ENCODE peak calls at places on chromosomes 13 and 19, in nine cellular contexts. J, P, L, G, S, E, B, U and T are unnamed samples.
A peak's percentile ranks its signal among the peaks of the same experiment; 100 is the strongest.

GRCh38 chr13:74444877-74445479 is 310.8 kb upstream of the KLF12 start:
- DNase-seq in J (no peak), P (peak; percentile 8), L (no peak), G (no peak), S (no peak), E (no peak), B (no peak), U (no peak), T (no peak)

GRCh38 chr13:36789061-36789460 is 30.0 kb upstream of the RFXAP start:
- DNase-seq in J (no peak), P (peak; percentile 92), L (no peak), G (no peak), S (no peak), E (no peak), B (no peak), U (no peak), T (no peak)

GRCh38 chr13:106846571-106846970 is 278.6 kb upstream of the ARGLU1 start:
- DNase-seq in J (no peak), P (no peak), L (no peak), G (no peak), S (no peak), E (no peak), B (no peak), U (no peak), T (no peak)

GRCh38 chr13:39945226-39945625 is 289.8 kb downstream of the COG6 start:
- DNase-seq in J (no peak), P (no peak), L (no peak), G (no peak), S (no peak), E (no peak), B (no peak), U (no peak), T (no peak)

GRCh38 chr13:114130708-114131580 is 1.5 kb downstream of the RASA3 start:
- DNase-seq in J (peak; percentile 56), P (peak; percentile 88), L (peak; percentile 68), G (peak; percentile 57), S (peak; percentile 71), E (peak; percentile 56), B (peak; percentile 90), U (no peak), T (no peak)

GRCh38 chr19:1932395-1932794 is 8.6 kb upstream of the CSNK1G2 start:
- DNase-seq in J (no peak), P (no peak), L (no peak), G (no peak), S (no peak), E (no peak), B (no peak), U (no peak), T (no peak)

GRCh38 chr13:46983881-46984280 is 87.0 kb upstream of the HTR2A start:
- DNase-seq in J (no peak), P (no peak), L (no peak), G (no peak), S (no peak), E (no peak), B (no peak), U (no peak), T (no peak)

GRCh38 chr19:1039646-1040475 is at the start of gene ABCA7:
- DNase-seq in J (peak; percentile 99), P (peak; percentile 98), L (peak; percentile 99), G (peak; percentile 98), S (peak; percentile 98), E (peak; percentile 99), B (peak; percentile 99), U (peak; percentile 97), T (peak; percentile 96)

GRCh38 chr13:105709181-105709580 is 826.3 kb downstream of the EFNB2 start:
- DNase-seq in J (no peak), P (no peak), L (no peak), G (no peak), S (no peak), E (no peak), B (no peak), U (no peak), T (no peak)

GRCh38 chr19:53294786-53295441 is 27.4 kb upstream of the VN1R4 start:
- DNase-seq in J (no peak), P (no peak), L (peak; percentile 29), G (no peak), S (no peak), E (no peak), B (no peak), U (no peak), T (no peak)

GRCh38 chr13:60062502-60062901 is 101.2 kb downstream of the DIAPH3 start:
- DNase-seq in J (no peak), P (no peak), L (no peak), G (no peak), S (no peak), E (no peak), B (no peak), U (no peak), T (no peak)

GRCh38 chr13:66657165-66657895 is 572.8 kb downstream of the PCDH9 start:
- DNase-seq in J (no peak), P (peak; percentile 79), L (peak; percentile 4), G (no peak), S (peak; percentile 77), E (no peak), B (peak; percentile 64), U (no peak), T (no peak)

GRCh38 chr13:109684836-109685602 is 101.4 kb downstream of the IRS2 start:
- DNase-seq in J (no peak), P (no peak), L (no peak), G (peak; percentile 17), S (peak; percentile 54), E (no peak), B (no peak), U (peak; percentile 52), T (no peak)

GRCh38 chr13:42864952-42865634 is 83.7 kb downstream of the FAM216B start:
- DNase-seq in J (no peak), P (no peak), L (no peak), G (no peak), S (no peak), E (no peak), B (no peak), U (no peak), T (no peak)

GRCh38 chr19:21210037-21210621 is 68.3 kb downstream of the ZNF431 start:
- DNase-seq in J (no peak), P (no peak), L (no peak), G (no peak), S (no peak), E (no peak), B (no peak), U (no peak), T (no peak)

GRCh38 chr13:95724252-95724651 is 47.3 kb downstream of the DNAJC3 start:
- DNase-seq in J (no peak), P (no peak), L (no peak), G (no peak), S (no peak), E (no peak), B (no peak), U (no peak), T (no peak)